ENCODE peak calls at places on chromosomes 7 and 10, in eight cellular contexts. U, R, I, L, K, E, H and Q are unnamed samples.

GRCh38 chr7:139798221-139798620 is 20.4 kb upstream of the HIPK2 start:
- DNase-seq in U (peak; percentile 62), R (no peak), I (no peak), L (no peak), K (no peak), E (no peak), H (no peak), Q (no peak)

GRCh38 chr7:130901209-130901783 is 167.3 kb upstream of the KLF14 start:
- DNase-seq in U (peak; percentile 71), R (peak; percentile 94), I (no peak), L (peak; percentile 63), K (no peak), E (no peak), H (peak; percentile 74), Q (peak; percentile 89)

GRCh38 chr7:74092964-74093339 is 9.3 kb downstream of the LIMK1 start:
- DNase-seq in U (peak; percentile 61), R (no peak), I (peak; percentile 90), L (peak; percentile 45), K (peak; percentile 87), E (peak; percentile 45), H (no peak), Q (peak; percentile 86)

GRCh38 chr10:79059859-79060379 is 8.8 kb upstream of the ZMIZ1 start:
- DNase-seq in U (peak; percentile 23), R (no peak), I (peak; percentile 33), L (no peak), K (no peak), E (no peak), H (peak; percentile 88), Q (no peak)

GRCh38 chr10:125084191-125085186 is 75.9 kb downstream of the CTBP2 start:
- DNase-seq in U (no peak), R (peak; percentile 59), I (peak; percentile 85), L (peak; percentile 97), K (no peak), E (no peak), H (peak; percentile 97), Q (peak; percentile 85)

GRCh38 chr7:70937424-70937823 is 194.5 kb upstream of the GALNT17 start:
- DNase-seq in U (no peak), R (no peak), I (no peak), L (no peak), K (no peak), E (no peak), H (no peak), Q (no peak)

GRCh38 chr7:31549621-31550020 is 35.7 kb downstream of the ITPRID1 start:
- DNase-seq in U (no peak), R (no peak), I (no peak), L (no peak), K (no peak), E (no peak), H (no peak), Q (no peak)

GRCh38 chr10:113056468-113057021 is 106.5 kb downstream of the TCF7L2 start:
- DNase-seq in U (no peak), R (no peak), I (no peak), L (no peak), K (no peak), E (no peak), H (no peak), Q (no peak)

GRCh38 chr7:11203688-11204087 is 230.0 kb downstream of the PHF14 start:
- DNase-seq in U (peak; percentile 13), R (no peak), I (no peak), L (no peak), K (no peak), E (peak; percentile 19), H (no peak), Q (peak; percentile 27)

GRCh38 chr7:155261031-155261985 is 36.4 kb upstream of the INSIG1 start:
- DNase-seq in U (no peak), R (no peak), I (peak; percentile 72), L (no peak), K (no peak), E (no peak), H (no peak), Q (no peak)

GRCh38 chr10:128047991-128048826 is 78.0 kb downstream of the MKI67 start:
- DNase-seq in U (peak; percentile 38), R (no peak), I (peak; percentile 82), L (no peak), K (no peak), E (no peak), H (no peak), Q (peak; percentile 58)

GRCh38 chr7:129083525-129083924 is 28.6 kb upstream of the TNPO3 start:
- DNase-seq in U (no peak), R (no peak), I (no peak), L (no peak), K (no peak), E (no peak), H (no peak), Q (no peak)

GRCh38 chr7:110375068-110375467 is 715.9 kb upstream of the LRRN3 start:
- DNase-seq in U (no peak), R (no peak), I (no peak), L (no peak), K (no peak), E (no peak), H (no peak), Q (no peak)

GRCh38 chr10:32489935-32490334 is 44.0 kb downstream of the CCDC7 start:
- DNase-seq in U (no peak), R (no peak), I (no peak), L (no peak), K (no peak), E (no peak), H (no peak), Q (no peak)

GRCh38 chr7:134777908-134778580 is 1.4 kb upstream of the CALD1 start:
- DNase-seq in U (no peak), R (no peak), I (no peak), L (no peak), K (no peak), E (no peak), H (no peak), Q (no peak)

GRCh38 chr10:15579605-15580004 is 140.1 kb downstream of the ITGA8 start:
- DNase-seq in U (no peak), R (no peak), I (no peak), L (no peak), K (no peak), E (no peak), H (no peak), Q (no peak)

GRCh38 chr7:134789967-134790685 is 10.7 kb downstream of the CALD1 start:
- DNase-seq in U (no peak), R (no peak), I (no peak), L (no peak), K (no peak), E (no peak), H (no peak), Q (no peak)

GRCh38 chr10:98039690-98040381 is 9.4 kb upstream of the CRTAC1 start:
- DNase-seq in U (no peak), R (no peak), I (no peak), L (no peak), K (no peak), E (no peak), H (no peak), Q (no peak)

GRCh38 chr10:71697938-71698709 is 21.5 kb downstream of the C10orf105 start:
- DNase-seq in U (no peak), R (no peak), I (no peak), L (no peak), K (no peak), E (no peak), H (no peak), Q (no peak)

GRCh38 chr7:128672927-128673517 is 930 bp downstream of the GARIN1A start:
- DNase-seq in U (no peak), R (no peak), I (no peak), L (no peak), K (no peak), E (no peak), H (no peak), Q (no peak)

DNA sequence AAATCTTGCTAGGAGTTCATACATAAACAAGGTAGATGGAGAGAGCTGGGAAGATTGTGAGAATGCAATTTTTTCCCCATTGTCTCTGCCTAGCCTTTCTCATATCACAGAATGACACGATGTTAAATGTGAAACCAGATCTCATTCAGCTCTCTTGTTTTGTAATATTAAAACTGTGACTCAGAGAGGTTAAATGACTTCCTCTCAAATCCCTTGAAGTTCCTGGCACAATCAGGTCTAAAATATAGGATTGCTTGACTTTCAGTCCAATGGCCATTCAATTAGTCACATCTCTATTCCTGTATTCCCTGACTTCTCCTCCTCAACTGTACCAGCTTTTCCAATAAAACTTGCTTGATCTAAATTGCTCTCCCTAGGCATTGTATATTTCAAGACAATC is 3.1 kb downstream of the ANKRD22 start:
- DNase-seq in U (no peak), R (no peak), I (no peak), L (no peak), K (no peak), E (no peak), H (no peak), Q (no peak)
- H3K27ac ChIP-seq in U (peak overlapping the region; percentile 30), R (no peak overlapping the region), I (no peak overlapping the region), L (peak overlapping the region; percentile 14), K (no peak overlapping the region), E (no peak overlapping the region), H (no peak overlapping the region), Q (no peak overlapping the region)

GRCh38 chr10:10787586-10787985 is 230.1 kb upstream of the CELF2 start:
- DNase-seq in U (no peak), R (no peak), I (no peak), L (no peak), K (no peak), E (no peak), H (no peak), Q (no peak)
- H3K4me1 ChIP-seq in U (no peaks in the 10 kb centered on the region), R (no peaks in the 10 kb centered on the region), I (no peaks in the 10 kb centered on the region), L (no peaks in the 10 kb centered on the region), K (peaks cover 14% of the 10 kb centered on the region), E (no peaks in the 10 kb centered on the region), H (no peaks in the 10 kb centered on the region), Q (peaks cover 3% of the 10 kb centered on the region)

DNA sequence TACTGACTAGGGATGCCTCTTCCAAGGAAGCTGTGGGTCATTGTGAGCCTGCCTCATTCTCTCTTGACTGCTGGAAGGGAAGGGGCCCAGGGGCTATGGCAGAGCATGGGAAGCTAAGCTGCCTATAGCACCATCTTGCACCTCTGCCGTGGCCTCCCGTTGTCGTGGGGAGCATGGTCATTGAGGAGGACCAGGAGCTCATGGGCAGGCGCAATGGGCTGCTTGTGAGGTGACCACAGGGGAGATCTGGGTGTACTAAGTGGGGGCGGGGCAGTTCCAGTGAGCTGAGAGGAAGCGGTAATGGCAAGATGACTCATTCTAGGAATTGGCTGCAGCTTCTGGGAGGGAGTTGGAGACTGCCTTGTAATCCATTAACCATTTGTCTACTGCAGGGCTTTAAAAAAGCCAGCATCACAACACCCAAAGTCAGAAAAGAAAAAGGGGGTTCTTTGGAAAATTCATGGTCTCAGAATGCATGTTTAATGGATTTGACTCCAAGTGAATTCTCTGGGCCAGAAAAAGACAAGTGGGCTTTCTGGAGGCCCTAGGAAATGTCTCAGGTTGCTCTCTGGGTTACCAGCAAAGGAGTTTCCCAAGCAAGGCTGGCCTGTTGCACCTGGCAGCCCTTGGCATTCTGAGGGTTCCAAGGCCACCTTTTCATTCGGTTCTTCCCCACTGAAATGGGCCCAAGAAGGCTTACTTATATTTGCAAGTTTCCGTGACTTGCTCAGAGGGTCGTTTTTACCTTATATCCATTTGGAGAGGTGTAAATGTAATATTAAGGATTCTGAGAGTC is 3.6 kb downstream of the DUSP5 start:
- DNase-seq in U (peak; percentile 88), R (peak; percentile 75), I (peak; percentile 85), L (peak; percentile 95), K (no peak), E (peak; percentile 81), H (peak; percentile 93), Q (peak; percentile 96)
- TF ChIP-seq POLR2A in U (peak; percentile 25), R (no peak), I (no peak), L (peak; percentile 48), K (no peak), E (peak; percentile 29), H (peak; percentile 44), Q (no peak)

DNA sequence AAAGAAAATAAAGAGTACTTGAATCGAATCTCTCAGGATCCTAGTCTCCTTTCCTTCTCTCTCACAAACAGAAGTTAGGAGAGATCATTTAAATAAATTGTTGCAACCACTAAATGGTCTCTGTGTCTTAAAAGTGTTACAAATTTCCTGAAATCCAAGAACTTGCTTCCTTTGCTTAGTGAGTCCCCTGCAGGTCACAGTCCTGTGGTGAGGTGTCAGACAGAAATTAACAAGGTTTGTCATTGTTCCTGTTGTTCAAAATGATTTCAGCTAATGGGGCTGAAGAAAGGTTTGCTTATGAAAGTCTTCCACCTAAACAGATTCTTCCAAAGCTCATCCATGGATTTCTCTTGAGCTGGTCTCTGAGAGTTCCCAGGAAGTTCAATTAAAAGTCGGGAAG is 151.6 kb upstream of the SLC26A5 start:
- DNase-seq in U (no peak), R (no peak), I (no peak), L (no peak), K (no peak), E (no peak), H (no peak), Q (no peak)
- H3K27ac ChIP-seq in U (no peak overlapping the region), R (no peak overlapping the region), I (no peak overlapping the region), L (no peak overlapping the region), K (no peak overlapping the region), E (no peak overlapping the region), H (no peak overlapping the region), Q (no peak overlapping the region)